ENCODE peak calls at places on chromosomes 1 and 21, in four cellular contexts. One of them, this sample, is unnamed.

GRCh38 chr1:11692899-11693590 is 1.5 kb downstream of the DRAXIN start:
- DNase-seq in HepG2: no peak
- DNase-seq in left ventricle myocardium inferior: no peak
- DNase-seq in cardiac muscle cell: peak
- DNase-seq in this sample: peak

GRCh38 chr1:27588256-27589232 is 15.4 kb downstream of the AHDC1 start:
- DNase-seq in HepG2: no peak
- DNase-seq in cardiac muscle cell: peak
- DNase-seq in left ventricle myocardium inferior: no peak
- DNase-seq in this sample: no peak

GRCh38 chr1:2602866-2603520 is 16.4 kb downstream of the PRXL2B start:
- DNase-seq in HepG2: no peak
- DNase-seq in left ventricle myocardium inferior: no peak
- DNase-seq in cardiac muscle cell: no peak
- DNase-seq in this sample: no peak

GRCh38 chr1:59367269-59368006 is 70.5 kb downstream of the FGGY start:
- DNase-seq in cardiac muscle cell: peak
- DNase-seq in left ventricle myocardium inferior: peak
- DNase-seq in HepG2: no peak
- DNase-seq in this sample: no peak

GRCh38 chr1:157941939-157942338 is 51.5 kb upstream of the KIRREL1 start:
- DNase-seq in left ventricle myocardium inferior: no peak
- DNase-seq in cardiac muscle cell: no peak
- DNase-seq in HepG2: no peak
- DNase-seq in this sample: no peak

GRCh38 chr1:12019858-12020509 is 686 bp downstream of the MIIP start:
- DNase-seq in left ventricle myocardium inferior: peak
- DNase-seq in cardiac muscle cell: peak
- DNase-seq in HepG2: no peak
- DNase-seq in this sample: no peak

GRCh38 chr1:117537291-117537920 is 68.4 kb upstream of the TENT5C start:
- DNase-seq in HepG2: peak
- DNase-seq in left ventricle myocardium inferior: no peak
- DNase-seq in cardiac muscle cell: peak
- DNase-seq in this sample: no peak

GRCh38 chr1:194787001-194787400 is 1600.6 kb upstream of the B3GALT2 start:
- DNase-seq in left ventricle myocardium inferior: no peak
- DNase-seq in cardiac muscle cell: no peak
- DNase-seq in HepG2: no peak
- DNase-seq in this sample: no peak

GRCh38 chr1:233613252-233614172 is at the start of gene KCNK1:
- DNase-seq in cardiac muscle cell: peak
- DNase-seq in left ventricle myocardium inferior: peak
- DNase-seq in HepG2: no peak
- DNase-seq in this sample: no peak

GRCh38 chr1:238562376-238562775 is 671.7 kb upstream of the ZP4 start:
- DNase-seq in left ventricle myocardium inferior: no peak
- DNase-seq in cardiac muscle cell: peak
- DNase-seq in HepG2: no peak
- DNase-seq in this sample: no peak

GRCh38 chr1:195733826-195734225 is 874.4 kb downstream of the KCNT2 start:
- DNase-seq in cardiac muscle cell: no peak
- DNase-seq in HepG2: peak
- DNase-seq in left ventricle myocardium inferior: no peak
- DNase-seq in this sample: no peak

GRCh38 chr1:24325587-24326449 is 6.7 kb downstream of the GRHL3 start:
- DNase-seq in cardiac muscle cell: no peak
- DNase-seq in HepG2: no peak
- DNase-seq in left ventricle myocardium inferior: no peak
- DNase-seq in this sample: no peak

GRCh38 chr1:116763787-116764465 is 9.7 kb downstream of the CD2 start:
- DNase-seq in HepG2: peak
- DNase-seq in cardiac muscle cell: peak
- DNase-seq in left ventricle myocardium inferior: no peak
- DNase-seq in this sample: peak

GRCh38 chr1:180926164-180926981 is 13.7 kb downstream of the KIAA1614 start:
- DNase-seq in cardiac muscle cell: peak
- DNase-seq in left ventricle myocardium inferior: peak
- DNase-seq in HepG2: no peak
- DNase-seq in this sample: no peak

GRCh38 chr1:203797948-203798347 is 2.5 kb downstream of the ZBED6 start:
- DNase-seq in HepG2: peak
- DNase-seq in left ventricle myocardium inferior: no peak
- DNase-seq in cardiac muscle cell: no peak
- DNase-seq in this sample: no peak

GRCh38 chr1:151282883-151283725 is 1.0 kb downstream of the ZNF687 start:
- DNase-seq in HepG2: peak
- DNase-seq in left ventricle myocardium inferior: peak
- DNase-seq in cardiac muscle cell: peak
- DNase-seq in this sample: peak

GRCh38 chr1:236128646-236129178 is 13.6 kb upstream of the GPR137B start:
- DNase-seq in cardiac muscle cell: peak
- DNase-seq in HepG2: no peak
- DNase-seq in left ventricle myocardium inferior: no peak
- DNase-seq in this sample: no peak

GRCh38 chr1:217089239-217090014 is 366.2 kb upstream of the ESRRG start:
- DNase-seq in left ventricle myocardium inferior: peak
- DNase-seq in cardiac muscle cell: peak
- DNase-seq in HepG2: no peak
- DNase-seq in this sample: no peak

GRCh38 chr1:116836099-116836498 is 73.6 kb upstream of the PTGFRN start:
- DNase-seq in left ventricle myocardium inferior: no peak
- DNase-seq in cardiac muscle cell: no peak
- DNase-seq in HepG2: no peak
- DNase-seq in this sample: no peak

GRCh38 chr1:39076127-39076798 is 50.1 kb downstream of the NDUFS5 start:
- DNase-seq in HepG2: peak
- DNase-seq in left ventricle myocardium inferior: peak
- DNase-seq in cardiac muscle cell: peak
- DNase-seq in this sample: no peak

GRCh38 chr1:26318338-26319064 is 743 bp downstream of the CD52 start:
- DNase-seq in cardiac muscle cell: no peak
- DNase-seq in left ventricle myocardium inferior: peak
- DNase-seq in HepG2: no peak
- DNase-seq in this sample: no peak

GRCh38 chr1:174160109-174160473 is 771 bp downstream of the RABGAP1L start:
- DNase-seq in HepG2: peak
- DNase-seq in cardiac muscle cell: peak
- DNase-seq in left ventricle myocardium inferior: peak
- DNase-seq in this sample: no peak

GRCh38 chr1:162676087-162676486 is 43.8 kb downstream of the DDR2 start:
- DNase-seq in HepG2: no peak
- DNase-seq in left ventricle myocardium inferior: no peak
- DNase-seq in cardiac muscle cell: peak
- DNase-seq in this sample: no peak

GRCh38 chr1:236654511-236654910 is 31.8 kb upstream of the ACTN2 start:
- DNase-seq in HepG2: no peak
- DNase-seq in left ventricle myocardium inferior: no peak
- DNase-seq in cardiac muscle cell: no peak
- DNase-seq in this sample: no peak

GRCh38 chr21:44615881-44616590 is 4.2 kb downstream of the KRTAP10-8 start:
- DNase-seq in HepG2: no peak
- DNase-seq in left ventricle myocardium inferior: no peak
- DNase-seq in cardiac muscle cell: no peak
- DNase-seq in this sample: no peak

GRCh38 chr1:43227138-43227836 is 42.5 kb upstream of the TMEM125 start:
- DNase-seq in left ventricle myocardium inferior: peak
- DNase-seq in HepG2: peak
- DNase-seq in cardiac muscle cell: peak
- DNase-seq in this sample: peak

GRCh38 chr1:83781667-83782066 is 217.3 kb downstream of the TTLL7 start:
- DNase-seq in cardiac muscle cell: no peak
- DNase-seq in left ventricle myocardium inferior: no peak
- DNase-seq in HepG2: no peak
- DNase-seq in this sample: no peak

GRCh38 chr1:99348375-99349132 is 84.3 kb downstream of the PLPPR4 start:
- DNase-seq in left ventricle myocardium inferior: no peak
- DNase-seq in cardiac muscle cell: peak
- DNase-seq in HepG2: no peak
- DNase-seq in this sample: no peak

GRCh38 chr1:29675481-29676263 is 439.4 kb downstream of the PTPRU start:
- DNase-seq in left ventricle myocardium inferior: no peak
- DNase-seq in HepG2: no peak
- DNase-seq in cardiac muscle cell: peak
- DNase-seq in this sample: no peak

GRCh38 chr21:41365377-41366107 is 3.7 kb downstream of the MX2 start:
- DNase-seq in HepG2: no peak
- DNase-seq in cardiac muscle cell: no peak
- DNase-seq in left ventricle myocardium inferior: no peak
- DNase-seq in this sample: no peak

GRCh38 chr21:28590026-28590425 is 402.7 kb downstream of the LTN1 start:
- DNase-seq in left ventricle myocardium inferior: no peak
- DNase-seq in cardiac muscle cell: no peak
- DNase-seq in HepG2: no peak
- DNase-seq in this sample: no peak

GRCh38 chr1:67685558-67686271 is 714 bp downstream of the GADD45A start:
- DNase-seq in HepG2: no peak
- DNase-seq in cardiac muscle cell: peak
- DNase-seq in left ventricle myocardium inferior: peak
- DNase-seq in this sample: peak

GRCh38 chr1:14968251-14968812 is 185.2 kb upstream of the TMEM51 start:
- DNase-seq in cardiac muscle cell: peak
- DNase-seq in left ventricle myocardium inferior: peak
- DNase-seq in HepG2: no peak
- DNase-seq in this sample: no peak

GRCh38 chr21:14773777-14774345 is 227.7 kb upstream of the SAMSN1 start:
- DNase-seq in HepG2: peak
- DNase-seq in left ventricle myocardium inferior: peak
- DNase-seq in cardiac muscle cell: peak
- DNase-seq in this sample: peak

GRCh38 chr21:30769724-30770431 is 14.7 kb upstream of the KRTAP21-1 start:
- DNase-seq in left ventricle myocardium inferior: no peak
- DNase-seq in HepG2: no peak
- DNase-seq in cardiac muscle cell: no peak
- DNase-seq in this sample: no peak

GRCh38 chr1:2019162-2019542 is at the start of gene GABRD:
- DNase-seq in HepG2: no peak
- DNase-seq in cardiac muscle cell: peak
- DNase-seq in left ventricle myocardium inferior: no peak
- DNase-seq in this sample: no peak

DNA sequence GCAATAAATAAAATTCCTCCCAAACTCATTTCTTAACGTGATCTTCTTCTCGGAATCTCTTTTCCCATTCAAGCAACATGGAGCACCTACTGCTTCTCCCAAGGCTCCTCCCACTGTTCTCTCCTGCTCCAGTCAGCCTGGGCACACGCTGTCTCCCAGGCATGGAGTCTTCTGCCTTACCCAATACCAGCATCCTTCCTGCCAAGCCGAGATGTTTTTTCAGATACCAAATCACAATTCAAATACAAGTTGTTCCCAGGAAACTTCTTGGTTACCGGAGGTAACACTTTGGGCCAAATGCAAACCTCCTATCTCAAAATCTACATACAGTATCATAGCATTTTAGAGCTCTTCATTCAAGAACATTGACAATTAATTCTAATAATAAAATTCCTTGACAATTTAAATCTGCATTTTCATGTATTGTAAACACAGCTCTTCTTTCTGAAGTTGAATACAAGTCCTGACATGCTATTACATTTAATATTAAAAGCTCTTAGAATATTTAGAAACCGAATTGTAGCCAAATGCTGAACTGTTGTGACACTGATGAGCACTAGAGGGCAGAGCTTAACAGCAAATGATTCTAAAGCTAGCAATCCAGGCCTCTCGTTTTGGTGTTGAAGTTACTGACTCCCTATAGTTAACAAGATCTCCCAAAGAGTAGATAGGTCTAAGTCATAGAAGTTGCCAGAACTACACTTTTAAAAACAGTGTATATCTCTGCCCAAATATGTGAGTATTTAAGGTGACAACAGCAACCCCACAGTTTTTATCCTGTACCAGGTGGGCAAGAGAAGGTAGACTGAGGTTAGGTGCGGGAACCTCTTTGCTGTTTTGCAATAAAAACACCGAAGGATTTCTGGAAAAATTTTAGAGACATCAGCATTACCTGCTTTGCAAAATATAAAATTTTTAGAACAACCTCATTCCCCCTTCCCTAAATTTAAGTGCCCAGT is 52.3 kb downstream of the BCAR3 start:
- DNase-seq in HepG2: peak
- DNase-seq in left ventricle myocardium inferior: no peak
- DNase-seq in cardiac muscle cell: peak
- DNase-seq in this sample: peak
- H3K27ac ChIP-seq in HepG2: no peak
- H3K27ac ChIP-seq in left ventricle myocardium inferior: no peak
- H3K27ac ChIP-seq in cardiac muscle cell: no peak
- H3K27ac ChIP-seq in this sample: no peak

GRCh38 chr1:81478217-81478616 is 322.5 kb upstream of the ADGRL2 start:
- DNase-seq in cardiac muscle cell: peak
- DNase-seq in left ventricle myocardium inferior: peak
- DNase-seq in HepG2: no peak
- DNase-seq in this sample: no peak

GRCh38 chr1:81472387-81472786 is 328.3 kb upstream of the ADGRL2 start:
- DNase-seq in left ventricle myocardium inferior: no peak
- DNase-seq in cardiac muscle cell: no peak
- DNase-seq in HepG2: no peak
- DNase-seq in this sample: no peak

DNA sequence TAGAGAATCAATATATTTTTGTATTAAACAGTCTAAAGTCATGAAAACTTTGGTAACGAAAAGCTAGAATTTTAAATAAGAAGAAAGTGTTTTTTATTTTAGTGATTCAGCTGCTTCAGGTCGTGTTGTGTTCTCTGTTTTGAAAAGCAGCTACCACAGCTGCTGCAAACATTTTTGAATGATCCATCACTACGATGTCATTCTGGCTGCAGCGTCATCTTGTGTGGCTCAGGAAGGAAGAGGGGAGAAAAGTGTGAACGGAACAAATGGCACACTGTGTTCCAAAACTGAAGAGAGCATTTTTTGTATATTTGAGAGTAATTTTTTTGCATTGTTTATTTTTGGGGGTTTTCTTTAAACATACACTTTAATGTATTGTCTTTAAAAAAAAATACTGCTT is 323.0 kb upstream of the ADGRL2 start:
- DNase-seq in HepG2: no peak
- DNase-seq in cardiac muscle cell: peak
- DNase-seq in left ventricle myocardium inferior: no peak
- DNase-seq in this sample: no peak
- H3K27ac ChIP-seq in HepG2: no peak
- H3K27ac ChIP-seq in cardiac muscle cell: no peak
- H3K27ac ChIP-seq in left ventricle myocardium inferior: peak
- H3K27ac ChIP-seq in this sample: no peak

GRCh38 chr1:30707412-30708360 is 15.7 kb downstream of the MATN1 start:
- DNase-seq in left ventricle myocardium inferior: peak
- DNase-seq in HepG2: peak
- DNase-seq in cardiac muscle cell: peak
- DNase-seq in this sample: peak
- H3K27ac ChIP-seq in left ventricle myocardium inferior: no peak
- H3K27ac ChIP-seq in HepG2: no peak
- H3K27ac ChIP-seq in cardiac muscle cell: no peak
- H3K27ac ChIP-seq in this sample: no peak

GRCh38 chr1:219066098-219066497 is 107.6 kb upstream of the LYPLAL1 start:
- DNase-seq in HepG2: no peak
- DNase-seq in cardiac muscle cell: no peak
- DNase-seq in left ventricle myocardium inferior: no peak
- DNase-seq in this sample: no peak
- H3K27ac ChIP-seq in HepG2: no peak
- H3K27ac ChIP-seq in cardiac muscle cell: no peak
- H3K27ac ChIP-seq in left ventricle myocardium inferior: no peak
- H3K27ac ChIP-seq in this sample: no peak

GRCh38 chr21:27094182-27094948 is 127.5 kb upstream of the ADAMTS5 start:
- DNase-seq in HepG2: no peak
- DNase-seq in left ventricle myocardium inferior: no peak
- DNase-seq in cardiac muscle cell: peak
- DNase-seq in this sample: no peak
- H3K27ac ChIP-seq in HepG2: no peak
- H3K27ac ChIP-seq in left ventricle myocardium inferior: peak
- H3K27ac ChIP-seq in cardiac muscle cell: no peak
- H3K27ac ChIP-seq in this sample: no peak

This sample was measured in CD4-positive, alpha-beta memory T cell.